ENCODE peak calls at places on chromosomes 6 and 20, in four cellular contexts. Y is HepG2, E is GM12878, A is H1. Q is an unnamed sample.

GRCh38 chr6:113697642-113698410 is 159.3 kb upstream of the MARCKS start:
- DNase-seq in Y (no peak), A (no peak), E (no peak), Q (no peak)

GRCh38 chr20:64043768-64044167 is 5.7 kb downstream of the SOX18 start:
- DNase-seq in A (no peak), E (no peak), Y (no peak), Q (no peak)

GRCh38 chr6:90463874-90464273 is 123.0 kb downstream of the MAP3K7 start:
- DNase-seq in Y (no peak), E (no peak), A (no peak), Q (no peak)

GRCh38 chr6:88775866-88776571 is 187.4 kb downstream of the RNGTT start:
- DNase-seq in E (no peak), Y (no peak), A (no peak), Q (no peak)

GRCh38 chr6:24935753-24936152 is at the start of gene RIPOR2:
- DNase-seq in E (no peak), A (no peak), Y (no peak), Q (peak; percentile 42)

GRCh38 chr6:3290501-3291211 is 31.9 kb downstream of the PSMG4 start:
- DNase-seq in Y (no peak), A (no peak), E (no peak), Q (no peak)

GRCh38 chr6:116330511-116330910 is 40.2 kb upstream of the DSE start:
- DNase-seq in A (no peak), Y (no peak), E (no peak), Q (no peak)

GRCh38 chr6:3466488-3467219 is 9.8 kb upstream of the SLC22A23 start:
- DNase-seq in E (no peak), Y (no peak), A (no peak), Q (no peak)

GRCh38 chr6:16106991-16107787 is 21.7 kb upstream of the MYLIP start:
- DNase-seq in E (no peak), A (no peak), Y (no peak), Q (no peak)

GRCh38 chr6:95576621-95577316 is 566 bp upstream of the MANEA start:
- DNase-seq in A (no peak), Y (no peak), E (no peak), Q (no peak)

GRCh38 chr6:107154131-107154906 is 39.0 kb upstream of the BEND3 start:
- DNase-seq in A (no peak), E (no peak), Y (peak; percentile 33), Q (peak; percentile 61)

GRCh38 chr6:26659042-26659359 is 545 bp downstream of the ZNF322 start:
- DNase-seq in E (no peak), Y (no peak), A (no peak), Q (no peak)

GRCh38 chr6:151763303-151763702 is 44.2 kb upstream of the ESR1 start:
- DNase-seq in Y (peak; percentile 15), E (no peak), A (no peak), Q (no peak)

GRCh38 chr20:36070451-36070850 is 84.1 kb upstream of the EPB41L1 start:
- DNase-seq in Y (peak; percentile 78), E (no peak), A (no peak), Q (no peak)

GRCh38 chr20:58229198-58229802 is 847 bp upstream of the ANKRD60 start:
- DNase-seq in A (no peak), Y (no peak), E (no peak), Q (peak; percentile 42)

GRCh38 chr6:44559486-44560270 is 172.2 kb downstream of the CDC5L start:
- DNase-seq in A (no peak), E (no peak), Y (no peak), Q (no peak)

GRCh38 chr6:73564578-73565345 is 43.9 kb upstream of the EEF1A1 start:
- DNase-seq in Y (no peak), A (no peak), E (no peak), Q (no peak)

GRCh38 chr6:22141271-22141745 is 155.5 kb downstream of the PRL start:
- DNase-seq in Y (peak; percentile 74), A (no peak), E (no peak), Q (no peak)

GRCh38 chr6:125323376-125323775 is 21.6 kb upstream of the HDDC2 start:
- DNase-seq in Y (no peak), E (no peak), A (no peak), Q (no peak)

GRCh38 chr6:25301358-25301757 is 22.2 kb downstream of the CARMIL1 start:
- DNase-seq in A (no peak), E (no peak), Y (no peak), Q (no peak)

GRCh38 chr20:48025061-48025515 is 239.8 kb upstream of the SULF2 start:
- DNase-seq in E (no peak), A (no peak), Y (no peak), Q (no peak)

GRCh38 chr6:33162471-33162870 is 29.8 kb downstream of the COL11A2 start:
- DNase-seq in A (no peak), E (no peak), Y (no peak), Q (no peak)

GRCh38 chr6:33161354-33162320 is 30.6 kb downstream of the COL11A2 start:
- DNase-seq in E (no peak), A (no peak), Y (peak; percentile 23), Q (no peak)

GRCh38 chr6:33160096-33160495 is 32.2 kb downstream of the COL11A2 start:
- DNase-seq in A (no peak), Y (no peak), E (no peak), Q (no peak)

GRCh38 chr6:33163540-33163939 is 28.7 kb downstream of the COL11A2 start:
- DNase-seq in A (no peak), E (no peak), Y (no peak), Q (no peak)

GRCh38 chr6:33160728-33161323 is 31.4 kb downstream of the COL11A2 start:
- DNase-seq in Y (no peak), A (no peak), E (no peak), Q (no peak)
- H3K9ac ChIP-seq in Y (no peak overlapping the region), A (no peak overlapping the region), E (no peak overlapping the region), Q (peak overlapping the region; percentile 42)

GRCh38 chr6:28267695-28268059 is 734 bp downstream of the ZSCAN26 start:
- DNase-seq in A (no peak), E (no peak), Y (no peak), Q (no peak)

GRCh38 chr6:28266962-28267694 is at the start of gene ZSCAN26:
- DNase-seq in E (peak; percentile 70), Y (peak; percentile 83), A (peak; percentile 78), Q (peak; percentile 77)

GRCh38 chr6:28266563-28266961 is 381 bp upstream of the ZSCAN26 start:
- DNase-seq in Y (no peak), A (no peak), E (no peak), Q (no peak)

GRCh38 chr6:28263946-28264345 is 3.0 kb upstream of the ZSCAN26 start:
- DNase-seq in E (no peak), A (no peak), Y (no peak), Q (no peak)

DNA sequence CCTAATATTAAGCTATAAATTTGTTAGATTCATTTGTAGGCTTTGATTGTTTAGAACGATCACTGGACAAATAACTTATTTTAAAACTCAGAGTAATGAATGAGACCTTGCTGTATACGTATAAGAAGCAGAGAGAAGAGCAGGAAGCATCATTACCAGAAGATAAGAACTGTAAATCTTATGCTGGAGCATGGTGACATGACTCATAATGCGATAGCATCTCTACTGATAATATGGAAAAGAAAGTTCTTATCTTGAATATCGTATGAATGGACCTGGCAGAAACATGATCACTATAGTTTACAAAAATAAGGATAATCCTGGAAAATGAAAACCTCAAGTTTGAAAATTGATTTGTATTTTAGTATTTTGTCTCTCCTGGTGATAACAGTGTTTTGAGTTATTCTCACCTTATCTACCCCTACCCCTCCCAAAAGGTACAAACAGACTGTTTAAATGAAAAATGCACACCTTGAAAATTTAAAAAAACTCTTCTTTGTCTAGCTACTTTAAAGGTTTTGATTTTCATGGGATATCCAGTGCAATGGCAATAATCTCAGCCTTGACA is 2.0 kb upstream of the ZSCAN26 start:
- DNase-seq in A (no peak), E (no peak), Y (no peak), Q (no peak)
- TF ChIP-seq SUZ12 in A (no peak), E (no peak), Y (no peak), Q (no peak)

GRCh38 chr6:111862727-111863126 is 10.5 kb downstream of the FYN start:
- DNase-seq in Y (no peak), A (no peak), E (no peak), Q (no peak)
- H3K9ac ChIP-seq in Y (no peak overlapping the region), A (no peak overlapping the region), E (no peak overlapping the region), Q (no peak overlapping the region)

DNA sequence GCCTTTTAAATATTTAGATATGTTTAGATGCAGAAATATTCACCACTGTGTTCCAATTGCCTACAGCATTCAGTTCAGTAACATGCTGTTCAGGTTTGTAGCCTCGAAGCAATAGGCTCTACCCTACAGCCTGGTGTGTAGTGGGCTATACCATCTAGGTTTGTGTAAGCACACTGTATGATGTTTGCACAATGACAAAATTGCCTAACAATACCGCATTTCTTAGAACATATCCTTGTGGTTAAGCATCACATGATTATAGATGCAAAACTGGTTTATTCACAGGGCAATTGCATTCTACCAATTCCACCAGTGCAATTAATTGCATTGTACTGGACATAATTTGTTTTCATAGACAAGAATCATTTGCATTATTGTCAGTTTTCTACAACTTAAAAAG is 7.9 kb upstream of the SLC22A16 start:
- DNase-seq in Y (no peak), A (no peak), E (no peak), Q (no peak)
- TF ChIP-seq SUZ12 in Y (no peak), A (no peak), E (no peak), Q (no peak)

GRCh38 chr6:37971711-37972410 is 152.3 kb downstream of the ZFAND3 start:
- DNase-seq in E (no peak), Y (no peak), A (no peak), Q (no peak)

GRCh38 chr6:37967651-37968050 is 148.1 kb downstream of the ZFAND3 start:
- DNase-seq in A (no peak), Y (no peak), E (no peak), Q (no peak)

GRCh38 chr6:37974381-37974780 is 154.9 kb downstream of the ZFAND3 start:
- DNase-seq in E (no peak), Y (no peak), A (no peak), Q (no peak)

GRCh38 chr6:37972994-37973757 is 153.6 kb downstream of the ZFAND3 start:
- DNase-seq in E (no peak), A (no peak), Y (no peak), Q (no peak)

GRCh38 chr6:37971263-37971662 is 151.7 kb downstream of the ZFAND3 start:
- DNase-seq in A (no peak), E (no peak), Y (no peak), Q (no peak)
- H3K9ac ChIP-seq in A (no peak overlapping the region), E (no peak overlapping the region), Y (no peak overlapping the region), Q (no peak overlapping the region)

GRCh38 chr6:10033223-10033829 is 381.5 kb downstream of the TFAP2A start:
- DNase-seq in A (peak; percentile 3), Y (peak; percentile 53), E (no peak), Q (no peak)
- TF ChIP-seq SUZ12 in A (no peak), Y (no peak), E (no peak), Q (no peak)

GRCh38 chr6:28537065-28537464 is 11.4 kb downstream of the GPX5 start:
- DNase-seq in E (no peak), A (no peak), Y (no peak), Q (no peak)
- H3K9ac ChIP-seq in E (no peak overlapping the region), A (peak overlapping the region; percentile 79), Y (no peak overlapping the region), Q (no peak overlapping the region)

DNA sequence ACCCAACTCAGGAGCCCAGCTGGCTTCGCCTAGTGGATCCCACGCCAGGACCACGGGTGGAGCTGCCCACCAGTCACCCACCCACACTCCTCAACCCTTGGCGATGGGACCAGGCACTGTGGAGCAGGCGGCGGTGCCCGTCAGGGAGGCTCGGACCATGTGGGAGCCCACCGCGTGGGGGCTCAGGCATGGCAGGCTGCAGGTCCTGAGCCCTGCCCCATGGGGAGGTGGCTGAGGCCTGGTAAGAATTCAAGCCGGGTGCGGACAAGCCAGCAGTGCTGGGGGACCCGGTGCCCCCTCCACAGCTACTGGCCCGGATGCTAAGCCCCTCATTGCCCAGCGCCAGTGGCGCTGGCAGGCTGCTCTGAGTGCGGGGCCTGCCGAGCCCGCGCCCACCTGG is 123.1 kb upstream of the LGSN start:
- DNase-seq in E (no peak), A (no peak), Y (no peak), Q (no peak)
- TF ChIP-seq SUZ12 in E (no peak), A (no peak), Y (no peak), Q (no peak)

Q was measured in NT2/D1.